ENCODE peak calls at places on chromosomes 7 and 10, in seven cellular contexts. M is fibroblast of lung, J is stomach, U is psoas muscle, A is uterus, G is right cardiac atrium, E is PC-3. P is an unnamed sample.

GRCh38 chr10:96690755-96691730 is 29.3 kb downstream of the PIK3AP1 start:
- DNase-seq in G (no peak), A (no peak), J (no peak), U (no peak), M (peak; percentile 59), E (no peak), P (no peak)

GRCh38 chr7:42096681-42097637 is 140.1 kb downstream of the GLI3 start:
- DNase-seq in G (peak; percentile 87), E (no peak), J (peak; percentile 71), U (peak; percentile 57), M (peak; percentile 79), A (peak; percentile 60), P (peak; percentile 69)

GRCh38 chr10:44781131-44781530 is 130.0 kb upstream of the TMEM72 start:
- DNase-seq in E (no peak), J (no peak), A (no peak), U (no peak), M (no peak), G (no peak), P (no peak)

GRCh38 chr10:16832351-16833080 is 15.3 kb upstream of the RSU1 start:
- DNase-seq in U (no peak), G (no peak), J (peak; percentile 62), E (peak; percentile 57), A (peak; percentile 45), M (peak; percentile 96), P (no peak)

GRCh38 chr7:69962856-69963149 is 364.5 kb downstream of the AUTS2 start:
- DNase-seq in G (no peak), A (no peak), U (no peak), E (no peak), J (no peak), M (peak; percentile 33), P (no peak)

GRCh38 chr10:76582536-76582935 is 1055.1 kb downstream of the KCNMA1 start:
- DNase-seq in M (peak; percentile 62), A (no peak), J (no peak), U (no peak), E (peak; percentile 36), G (no peak), P (no peak)

GRCh38 chr7:74441801-74442200 is 11.9 kb upstream of the GTF2IRD1 start:
- DNase-seq in U (no peak), M (no peak), J (no peak), A (no peak), G (peak; percentile 12), E (no peak), P (no peak)

GRCh38 chr7:140877249-140877524 is 47.5 kb downstream of the BRAF start:
- DNase-seq in M (peak; percentile 3), G (no peak), E (no peak), U (no peak), J (no peak), A (no peak), P (no peak)

GRCh38 chr7:43196379-43196778 is 83.9 kb downstream of the HECW1 start:
- DNase-seq in U (no peak), G (no peak), M (peak; percentile 40), E (no peak), A (no peak), J (no peak), P (no peak)

GRCh38 chr7:81284576-81284975 is 365.7 kb upstream of the SEMA3C start:
- DNase-seq in U (no peak), J (no peak), M (peak; percentile 87), A (no peak), E (peak; percentile 68), G (no peak), P (no peak)

GRCh38 chr10:69685802-69686585 is 55.9 kb downstream of the FAM241B start:
- DNase-seq in G (peak; percentile 87), J (peak; percentile 33), E (peak; percentile 67), M (peak; percentile 49), A (peak; percentile 22), U (peak; percentile 83), P (peak; percentile 49)

GRCh38 chr7:128217030-128217805 is 23.9 kb upstream of the LEP start:
- DNase-seq in G (peak; percentile 66), U (no peak), M (peak; percentile 90), E (peak; percentile 7), A (no peak), J (no peak), P (no peak)

GRCh38 chr7:86963599-86964230 is 95.7 kb downstream of the ELAPOR2 start:
- DNase-seq in E (no peak), U (no peak), G (no peak), J (no peak), M (peak; percentile 21), A (no peak), P (no peak)

GRCh38 chr7:139771001-139771956 is 6.5 kb downstream of the HIPK2 start:
- DNase-seq in E (peak; percentile 92), G (no peak), J (no peak), A (no peak), M (peak; percentile 90), U (no peak), P (no peak)
- H3K4me1 ChIP-seq in E (peaks cover 56% of the 10 kb centered on the region), G (peaks cover 30% of the 10 kb centered on the region), J (peaks cover 94% of the 10 kb centered on the region), A (no peaks in the 10 kb centered on the region), M (peaks cover 20% of the 10 kb centered on the region), U (peaks cover 77% of the 10 kb centered on the region), P (peaks cover 3% of the 10 kb centered on the region)

GRCh38 chr7:133748443-133749407 is 378.4 kb upstream of the LRGUK start:
- DNase-seq in U (no peak), A (no peak), E (no peak), M (no peak), J (no peak), G (no peak), P (no peak)

GRCh38 chr7:133744451-133744850 is 382.7 kb upstream of the LRGUK start:
- DNase-seq in U (no peak), A (no peak), G (no peak), M (no peak), E (no peak), J (no peak), P (no peak)

GRCh38 chr7:133746305-133746704 is 380.8 kb upstream of the LRGUK start:
- DNase-seq in U (no peak), J (no peak), G (no peak), E (no peak), M (no peak), A (no peak), P (no peak)

GRCh38 chr7:133750287-133750686 is 376.9 kb upstream of the LRGUK start:
- DNase-seq in G (no peak), J (no peak), M (no peak), E (no peak), U (no peak), A (no peak), P (no peak)

DNA sequence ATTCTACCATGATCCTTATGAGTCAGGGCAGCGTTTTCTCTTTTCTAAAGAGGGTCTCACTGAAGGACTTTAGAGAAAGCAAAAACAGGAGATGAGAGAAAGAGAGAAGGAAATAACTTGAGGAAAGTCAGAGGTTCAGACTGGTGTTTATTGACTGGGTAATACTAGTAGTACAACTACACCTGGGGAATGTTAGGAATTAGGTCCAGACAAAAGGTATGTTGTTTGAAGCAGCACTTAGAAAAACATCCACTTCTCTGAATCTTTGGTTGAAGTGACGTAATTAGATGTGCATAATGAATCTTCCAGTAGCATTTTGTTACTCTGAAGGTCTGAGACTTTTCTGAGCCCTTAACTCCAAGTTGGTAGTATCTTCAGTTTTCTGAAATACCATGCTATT is 380.3 kb upstream of the LRGUK start:
- DNase-seq in G (no peak), E (no peak), J (no peak), A (no peak), U (no peak), M (no peak), P (no peak)
- H3K4me1 ChIP-seq in G (peaks cover 2% of the 10 kb centered on the region), E (no peaks in the 10 kb centered on the region), J (no peaks in the 10 kb centered on the region), A (no peaks in the 10 kb centered on the region), U (no peaks in the 10 kb centered on the region), M (no peaks in the 10 kb centered on the region), P (no peaks in the 10 kb centered on the region)

GRCh38 chr10:1215862-1216575 is 159.8 kb downstream of the WDR37 start:
- DNase-seq in A (no peak), M (no peak), E (no peak), J (no peak), U (no peak), G (no peak), P (no peak)
- H3K4me1 ChIP-seq in A (no peaks in the 10 kb centered on the region), M (no peaks in the 10 kb centered on the region), E (no peaks in the 10 kb centered on the region), J (no peaks in the 10 kb centered on the region), U (no peaks in the 10 kb centered on the region), G (no peaks in the 10 kb centered on the region), P (no peaks in the 10 kb centered on the region)

DNA sequence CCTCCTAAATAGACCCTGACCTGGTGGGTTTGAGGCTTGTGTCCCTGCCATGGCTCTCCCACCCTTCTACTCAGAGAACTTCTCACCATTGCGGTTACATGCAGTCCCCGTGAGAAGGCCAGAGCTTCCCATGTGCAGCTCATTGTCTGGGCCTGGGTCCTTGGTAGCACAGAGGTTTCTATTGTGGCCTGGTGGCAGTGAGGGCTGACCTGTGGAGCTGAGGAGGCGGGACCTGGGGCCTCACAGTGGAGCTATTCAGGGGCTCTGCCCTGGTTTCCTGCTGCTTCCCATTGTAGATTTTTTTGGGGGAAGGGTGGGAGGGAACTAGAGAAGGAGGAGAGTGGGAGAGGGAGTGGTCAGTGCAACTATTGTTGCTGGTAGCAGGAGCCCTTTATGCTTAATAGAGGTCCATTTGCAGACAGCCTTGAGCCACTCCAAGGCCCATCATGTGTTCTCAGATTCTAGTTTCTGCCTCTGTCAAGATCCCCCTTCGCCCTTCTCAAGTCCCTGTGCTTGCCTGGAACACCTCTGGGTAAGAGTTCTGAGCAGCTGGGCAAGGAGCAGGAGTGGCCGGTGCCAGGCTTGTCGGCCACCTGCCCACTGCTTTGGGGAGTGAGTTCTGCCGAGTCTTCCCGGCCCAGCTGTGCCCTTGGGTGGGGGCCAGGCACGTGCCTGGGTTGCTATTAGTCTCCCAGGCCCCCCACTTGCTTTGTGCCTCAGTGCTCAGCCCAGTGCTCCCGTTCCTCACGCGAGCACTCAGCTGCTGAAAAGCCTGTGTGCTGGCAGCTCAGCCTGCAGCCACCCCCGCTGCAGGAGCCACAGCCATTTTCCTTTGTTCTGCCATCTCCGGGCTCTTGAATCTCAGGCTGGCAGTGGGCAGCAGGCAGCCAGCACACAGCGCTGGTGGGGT is 10.7 kb downstream of the TSPAN14 start:
- DNase-seq in E (no peak), G (peak; percentile 70), M (peak; percentile 59), U (peak; percentile 75), A (peak; percentile 31), J (peak; percentile 47), P (peak; percentile 73)
- H3K4me1 ChIP-seq in E (no peaks in the 10 kb centered on the region), G (peaks cover 49% of the 10 kb centered on the region), M (peaks cover 36% of the 10 kb centered on the region), U (peaks cover 80% of the 10 kb centered on the region), A (peaks cover 29% of the 10 kb centered on the region), J (peaks cover 100% of the 10 kb centered on the region), P (peaks cover 48% of the 10 kb centered on the region)

GRCh38 chr7:33061282-33061928 is 1.2 kb downstream of the NT5C3A start:
- DNase-seq in J (no peak), E (no peak), U (no peak), G (no peak), A (no peak), M (no peak), P (no peak)
- H3K4me1 ChIP-seq in J (peaks cover 40% of the 10 kb centered on the region), E (peaks cover 26% of the 10 kb centered on the region), U (peaks cover 16% of the 10 kb centered on the region), G (peaks cover 2% of the 10 kb centered on the region), A (no peaks in the 10 kb centered on the region), M (no peaks in the 10 kb centered on the region), P (peaks cover 5% of the 10 kb centered on the region)

GRCh38 chr7:50305697-50306300 is 1.3 kb downstream of the IKZF1 start:
- DNase-seq in M (no peak), U (no peak), J (no peak), A (no peak), G (no peak), E (no peak), P (no peak)
- H3K4me1 ChIP-seq in M (no peaks in the 10 kb centered on the region), U (peaks cover 3% of the 10 kb centered on the region), J (peaks cover 17% of the 10 kb centered on the region), A (no peaks in the 10 kb centered on the region), G (no peaks in the 10 kb centered on the region), E (no peaks in the 10 kb centered on the region), P (peaks cover 6% of the 10 kb centered on the region)

DNA sequence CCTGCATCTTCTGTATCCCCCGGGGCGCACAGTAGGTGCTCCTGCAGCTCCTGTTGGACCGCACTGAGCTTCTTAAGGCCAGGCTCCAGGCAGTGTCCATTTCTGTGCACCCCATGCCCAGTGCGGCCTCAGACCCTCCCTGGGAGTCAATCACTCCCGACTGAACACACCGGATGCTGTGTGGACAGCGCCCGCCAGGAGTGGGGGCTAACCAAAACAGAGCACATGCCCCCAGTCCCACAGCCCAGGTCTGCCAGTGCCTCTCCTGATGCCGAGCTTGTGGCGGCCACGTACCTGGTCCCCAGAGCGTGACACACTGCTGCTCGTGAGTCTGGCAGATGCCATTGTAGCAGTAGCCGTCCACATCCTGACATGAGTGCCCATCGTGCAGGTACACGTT is 168.1 kb downstream of the FANK1 start:
- DNase-seq in U (no peak), G (no peak), A (no peak), M (no peak), J (no peak), E (no peak), P (no peak)
- H3K4me1 ChIP-seq in U (no peaks in the 10 kb centered on the region), G (peaks cover 2% of the 10 kb centered on the region), A (no peaks in the 10 kb centered on the region), M (peaks cover 33% of the 10 kb centered on the region), J (peaks cover 10% of the 10 kb centered on the region), E (peaks cover 70% of the 10 kb centered on the region), P (peaks cover 17% of the 10 kb centered on the region)